ENCODE peak calls at places on chromosomes 7 and 10, in four cellular contexts. Z is retina, Y is mucosa of gallbladder, U is H9. F is an unnamed sample.

GRCh38 chr10:621981-622740 is 67.3 kb downstream of the DIP2C start:
- DNase-seq in Z (no peak), Y (no peak), U (no peak), F (no peak)

GRCh38 chr10:34584164-34584563 is 230.9 kb downstream of the PARD3 start:
- DNase-seq in Z (no peak), Y (no peak), U (no peak), F (no peak)

GRCh38 chr10:78846770-78847169 is 222.0 kb upstream of the ZMIZ1 start:
- DNase-seq in Z (peak; percentile 72), Y (no peak), U (no peak), F (no peak)

GRCh38 chr7:101906291-101907260 is 89.2 kb downstream of the CUX1 start:
- DNase-seq in Z (no peak), Y (no peak), U (no peak), F (no peak)

GRCh38 chr7:102106625-102107024 is 180.0 kb upstream of the SH2B2 start:
- DNase-seq in Z (no peak), Y (no peak), U (no peak), F (no peak)

GRCh38 chr7:70695804-70696104 is 436.2 kb upstream of the GALNT17 start:
- DNase-seq in Z (no peak), Y (no peak), U (no peak), F (no peak)

GRCh38 chr10:71296086-71296485 is 23.0 kb upstream of the SLC29A3 start:
- DNase-seq in Z (no peak), Y (no peak), U (no peak), F (no peak)

GRCh38 chr10:132045324-132045723 is 20.4 kb upstream of the JAKMIP3 start:
- DNase-seq in Z (no peak), Y (no peak), U (no peak), F (no peak)

GRCh38 chr7:69932034-69932628 is 333.9 kb downstream of the AUTS2 start:
- DNase-seq in Z (peak; percentile 57), Y (no peak), U (no peak), F (no peak)

GRCh38 chr10:10208156-10208555 is 809.5 kb upstream of the CELF2 start:
- DNase-seq in Z (no peak), Y (no peak), U (no peak), F (no peak)

GRCh38 chr7:128124786-128125185 is 93.5 kb upstream of the LRRC4 start:
- DNase-seq in Z (no peak), Y (no peak), U (no peak), F (no peak)